ENCODE peak calls at places on chromosomes 7 and 10, in nine cellular contexts. Z is astrocyte, Q is IMR-90, W is K562, R is hepatocyte, S is fibroblast of lung, Y is A549, K is HCT116, T is endothelial cell of umbilical vein. L is an unnamed sample.

GRCh38 chr7:50807026-50807730 is 24.5 kb upstream of the GRB10 start:
- DNase-seq in Q (no peak), S (peak), W (no peak), T (no peak), R (no peak), K (no peak), Y (no peak), Z (peak), L (no peak)

GRCh38 chr10:95536017-95536416 is 25.2 kb downstream of the SORBS1 start:
- DNase-seq in Y (no peak), W (no peak), S (peak), Q (no peak), R (peak), Z (peak), T (peak), K (no peak), L (no peak)

GRCh38 chr10:103763374-103764202 is 91.8 kb downstream of the SH3PXD2A start:
- DNase-seq in Y (no peak), K (no peak), Q (peak), S (no peak), Z (no peak), W (peak), R (no peak), T (peak), L (peak)

GRCh38 chr7:15245801-15246200 is 316.0 kb downstream of the AGMO start:
- DNase-seq in R (no peak), Z (no peak), Q (no peak), S (no peak), K (no peak), W (no peak), Y (no peak), T (no peak), L (no peak)

GRCh38 chr7:137563986-137564385 is 220.5 kb upstream of the PTN start:
- DNase-seq in T (no peak), Z (no peak), Y (no peak), S (no peak), R (no peak), K (no peak), Q (peak), W (no peak), L (no peak)

GRCh38 chr10:48667960-48668541 is 16.6 kb upstream of the WDFY4 start:
- DNase-seq in Z (no peak), R (no peak), Y (no peak), Q (no peak), T (no peak), K (no peak), S (no peak), W (no peak), L (no peak)

GRCh38 chr7:45645141-45645969 is 71.2 kb downstream of the ADCY1 start:
- DNase-seq in W (no peak), Z (no peak), Y (no peak), S (no peak), T (no peak), Q (no peak), R (no peak), K (no peak), L (no peak)

GRCh38 chr10:110209399-110209925 is 2.1 kb downstream of the MXI1 start:
- DNase-seq in W (peak), T (peak), R (peak), S (peak), Z (peak), K (peak), Q (peak), Y (peak), L (peak)

GRCh38 chr7:39051707-39052106 is 74.0 kb downstream of the POU6F2 start:
- DNase-seq in Z (no peak), W (no peak), S (no peak), Q (no peak), T (no peak), Y (no peak), R (no peak), K (no peak), L (no peak)

GRCh38 chr10:14534152-14534551 is 203.4 kb upstream of the FRMD4A start:
- DNase-seq in K (no peak), Q (no peak), Y (no peak), R (no peak), W (no peak), T (no peak), S (no peak), Z (no peak), L (no peak)

GRCh38 chr10:55410415-55410885 is 609.4 kb upstream of the PCDH15 start:
- DNase-seq in S (peak), T (peak), Q (no peak), K (no peak), Y (no peak), W (no peak), Z (no peak), R (peak), L (no peak)

GRCh38 chr7:47743898-47744612 is 162.1 kb upstream of the TNS3 start:
- DNase-seq in Q (no peak), Z (peak), S (peak), T (peak), W (no peak), R (no peak), Y (no peak), K (no peak), L (no peak)

GRCh38 chr7:36034020-36034419 is 119.0 kb upstream of the EEPD1 start:
- DNase-seq in T (no peak), Q (peak), Y (peak), K (no peak), Z (peak), S (peak), W (no peak), R (no peak), L (no peak)

GRCh38 chr10:110357252-110357780 is 52.6 kb upstream of the SMNDC1 start:
- DNase-seq in T (no peak), Q (peak), K (peak), R (peak), Z (peak), W (no peak), S (peak), Y (peak), L (no peak)

GRCh38 chr7:151432658-151433521 is 7.1 kb downstream of the CRYGN start:
- DNase-seq in K (no peak), T (no peak), S (no peak), R (no peak), Y (no peak), W (no peak), Q (no peak), Z (no peak), L (peak)

GRCh38 chr10:124741922-124742417 is 2.2 kb downstream of the FAM53B start:
- DNase-seq in W (no peak), T (no peak), R (peak), Z (no peak), Q (no peak), Y (no peak), S (no peak), K (no peak), L (peak)

GRCh38 chr7:43443380-43443779 is 139.5 kb upstream of the STK17A start:
- DNase-seq in R (no peak), W (no peak), S (no peak), K (no peak), Z (no peak), Q (peak), Y (no peak), T (no peak), L (no peak)

GRCh38 chr7:157799076-157799685 is 462.4 kb downstream of the DNAJB6 start:
- DNase-seq in S (no peak), Y (no peak), T (no peak), K (no peak), R (no peak), W (no peak), Q (no peak), Z (no peak), L (no peak)

GRCh38 chr7:36289833-36290661 is 99.6 kb upstream of the ANLN start:
- DNase-seq in R (peak), T (no peak), K (peak), Y (peak), Z (peak), S (peak), W (no peak), Q (no peak), L (no peak)

GRCh38 chr10:93070378-93071176 is 3.1 kb upstream of the CYP26A1 start:
- DNase-seq in Q (no peak), K (no peak), Y (no peak), T (no peak), W (no peak), R (no peak), S (no peak), Z (no peak), L (no peak)

GRCh38 chr10:117684673-117685211 is 142.2 kb downstream of the EMX2 start:
- DNase-seq in Y (peak), S (no peak), W (peak), K (no peak), Z (no peak), Q (no peak), R (peak), T (no peak), L (no peak)

GRCh38 chr10:101778781-101779543 is 3.0 kb upstream of the FGF8 start:
- DNase-seq in R (peak), Y (no peak), T (peak), S (peak), Q (no peak), K (no peak), W (peak), Z (peak), L (no peak)

GRCh38 chr7:26588511-26588910 is 275.9 kb downstream of the SKAP2 start:
- DNase-seq in K (no peak), Q (no peak), Y (no peak), T (no peak), Z (no peak), W (no peak), S (no peak), R (no peak), L (no peak)

GRCh38 chr10:128859738-128860386 is 607.2 kb upstream of the MGMT start:
- DNase-seq in Z (no peak), Y (peak), W (peak), R (peak), S (peak), K (peak), T (no peak), Q (no peak), L (peak)

GRCh38 chr7:87328281-87328680 is 17.2 kb upstream of the CROT start:
- DNase-seq in Y (peak), K (peak), R (no peak), T (no peak), Z (peak), Q (peak), W (no peak), S (peak), L (no peak)

GRCh38 chr10:72311667-72312066 is 37.9 kb downstream of the DDIT4 start:
- DNase-seq in Z (no peak), W (no peak), S (no peak), K (no peak), Q (no peak), T (no peak), Y (no peak), R (no peak), L (no peak)

GRCh38 chr7:55161154-55161687 is 142.4 kb downstream of the EGFR start:
- DNase-seq in W (no peak), R (no peak), K (no peak), S (no peak), Y (no peak), T (no peak), Q (no peak), Z (no peak), L (no peak)

GRCh38 chr10:82464419-82464818 is 589.4 kb downstream of the NRG3 start:
- DNase-seq in Z (no peak), W (no peak), T (no peak), S (no peak), Y (no peak), R (no peak), Q (no peak), K (no peak), L (no peak)

GRCh38 chr7:3141326-3141725 is 97.7 kb upstream of the CARD11 start:
- DNase-seq in W (no peak), R (no peak), Y (no peak), Z (no peak), T (no peak), K (no peak), S (no peak), Q (no peak), L (no peak)

GRCh38 chr10:127882391-127882790 is 10.3 kb downstream of the CLRN3 start:
- DNase-seq in K (no peak), Y (no peak), Z (no peak), T (no peak), W (no peak), R (no peak), Q (no peak), S (no peak), L (no peak)

GRCh38 chr10:124066744-124067714 is 26.4 kb downstream of the CHST15 start:
- DNase-seq in Z (no peak), W (no peak), K (no peak), Y (no peak), Q (no peak), S (no peak), R (no peak), T (no peak), L (peak)

DNA sequence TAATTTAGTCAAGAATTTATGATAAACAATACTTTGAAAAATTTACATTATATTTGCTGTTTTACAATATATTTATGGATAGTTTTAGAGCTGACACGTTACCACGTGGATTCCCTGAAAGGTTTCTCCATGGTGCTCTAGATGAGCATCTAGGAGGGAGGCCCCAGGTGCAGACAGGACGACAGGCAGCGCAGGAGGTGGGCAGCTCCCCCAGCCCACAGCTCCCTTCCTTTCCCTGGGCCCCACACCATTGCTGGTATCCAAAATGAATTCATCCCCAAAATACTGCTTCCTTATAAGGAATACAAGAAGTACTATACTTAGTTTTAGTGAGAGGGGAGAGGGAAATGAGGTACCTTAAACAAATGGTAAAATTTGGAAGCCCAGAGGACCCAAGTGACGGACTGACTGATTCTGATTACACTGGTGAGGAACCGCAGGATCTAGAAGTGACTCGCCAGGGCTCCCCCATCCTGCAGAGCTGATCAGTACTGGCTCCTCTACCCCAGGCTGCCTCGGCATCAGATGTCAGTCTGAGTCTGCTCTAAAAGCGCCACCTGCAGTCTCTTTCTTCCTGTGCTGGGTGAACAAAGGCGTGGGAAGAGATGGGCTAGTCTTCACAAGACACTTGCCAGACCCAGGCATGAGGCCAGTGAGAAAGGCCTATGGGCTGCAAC is 89.2 kb downstream of the DLG5 start:
- DNase-seq in W (peak), R (no peak), Z (peak), Q (peak), S (peak), Y (peak), T (no peak), K (no peak), L (peak)
- H3K4me3 ChIP-seq in W (no peak), R (no peak), Z (no peak), Q (no peak), S (no peak), Y (no peak), T (no peak), K (no peak), L (no peak)

GRCh38 chr7:27917774-27918314 is 177.9 kb downstream of the TAX1BP1 start:
- DNase-seq in Q (peak), R (no peak), W (no peak), Z (peak), Y (peak), K (no peak), S (peak), T (peak), L (no peak)
- H3K4me2 ChIP-seq in Q (peak), R (no peak), W (no peak), Z (peak), Y (peak), K (peak), S (no peak), T (peak), L (no peak)

GRCh38 chr10:4772202-4772570 is 53.8 kb upstream of the AKR1E2 start:
- DNase-seq in K (no peak), R (no peak), Y (no peak), T (no peak), W (no peak), S (no peak), Q (no peak), Z (no peak), L (no peak)

GRCh38 chr10:4767033-4767814 is 58.8 kb upstream of the AKR1E2 start:
- DNase-seq in W (no peak), T (peak), R (peak), Y (peak), K (peak), Z (peak), Q (peak), S (peak), L (peak)

GRCh38 chr10:4766449-4766848 is 59.6 kb upstream of the AKR1E2 start:
- DNase-seq in W (no peak), K (no peak), Q (peak), R (no peak), S (peak), T (no peak), Z (no peak), Y (no peak), L (peak)

GRCh38 chr10:4771554-4772201 is 54.3 kb upstream of the AKR1E2 start:
- DNase-seq in R (no peak), Q (peak), Z (peak), W (no peak), K (no peak), T (no peak), S (peak), Y (no peak), L (no peak)

GRCh38 chr10:4770766-4771553 is 55.0 kb upstream of the AKR1E2 start:
- DNase-seq in K (peak), W (no peak), R (peak), T (peak), S (peak), Z (peak), Y (peak), Q (peak), L (no peak)
- H3K4me3 ChIP-seq in K (peak), W (no peak), R (no peak), T (no peak), S (peak), Z (peak), Y (no peak), Q (no peak), L (no peak)

GRCh38 chr10:104811166-104811565 is 170.1 kb downstream of the SORCS3 start:
- DNase-seq in Q (no peak), W (no peak), T (no peak), S (no peak), Z (no peak), R (no peak), K (no peak), Y (no peak), L (no peak)

GRCh38 chr10:104806791-104807190 is 165.7 kb downstream of the SORCS3 start:
- DNase-seq in Q (no peak), W (no peak), R (no peak), T (no peak), K (no peak), S (no peak), Z (no peak), Y (no peak), L (no peak)

DNA sequence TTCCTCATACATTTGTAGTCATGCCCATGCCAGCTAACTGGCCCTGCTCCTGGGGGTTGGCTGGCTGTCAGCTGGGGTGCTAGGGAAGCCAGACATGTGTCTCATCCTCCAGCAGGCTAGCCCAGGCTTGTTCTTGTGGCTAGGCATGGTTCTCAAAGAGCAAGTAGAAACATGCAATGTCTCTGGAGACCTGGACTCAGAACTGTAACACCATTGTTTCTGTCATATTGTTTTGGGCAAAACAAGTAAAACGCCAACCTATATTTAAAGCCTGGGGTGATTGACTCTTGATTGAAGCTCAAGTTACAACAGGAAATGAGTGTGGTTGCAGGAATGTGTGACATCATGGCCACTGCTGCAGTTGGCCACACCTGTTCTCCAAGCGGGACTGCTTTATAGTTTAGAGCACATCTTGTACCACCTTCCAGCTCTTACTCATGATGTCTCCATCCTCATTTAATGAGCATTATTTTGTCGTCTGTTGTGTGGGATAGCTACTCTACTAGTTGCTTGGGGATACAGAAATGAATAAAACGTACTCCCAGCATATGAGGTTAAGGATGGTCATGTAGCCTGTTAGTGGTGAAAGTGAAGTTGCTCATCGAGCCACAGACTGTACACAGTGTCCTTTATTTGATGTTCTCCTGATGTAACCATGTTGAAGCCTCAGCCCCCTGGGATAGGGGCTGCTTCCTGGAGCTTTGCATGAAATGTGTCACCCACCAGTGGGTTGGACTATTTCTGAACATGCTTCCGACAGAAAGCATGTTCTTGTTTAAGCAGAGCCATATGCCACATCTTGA is 168.4 kb downstream of the SORCS3 start:
- DNase-seq in Z (peak), Q (no peak), K (peak), Y (peak), S (peak), W (no peak), T (no peak), R (peak), L (peak)
- H3K4me2 ChIP-seq in Z (peak), Q (no peak), K (peak), Y (no peak), S (no peak), W (no peak), T (no peak), R (no peak), L (no peak)

GRCh38 chr10:69738858-69739435 is 62.8 kb upstream of the COL13A1 start:
- DNase-seq in S (no peak), T (no peak), K (no peak), W (no peak), Z (no peak), Y (no peak), Q (no peak), R (no peak), L (no peak)

GRCh38 chr10:69741671-69742355 is 59.9 kb upstream of the COL13A1 start:
- DNase-seq in Z (no peak), Q (no peak), S (no peak), K (no peak), W (no peak), Y (no peak), R (no peak), T (no peak), L (no peak)

GRCh38 chr10:69741252-69741651 is 60.5 kb upstream of the COL13A1 start:
- DNase-seq in K (no peak), T (no peak), Z (no peak), S (no peak), R (no peak), Y (no peak), W (no peak), Q (no peak), L (no peak)

GRCh38 chr10:69738071-69738470 is 63.6 kb upstream of the COL13A1 start:
- DNase-seq in T (no peak), Y (no peak), S (no peak), R (no peak), Z (no peak), W (no peak), K (no peak), Q (no peak), L (no peak)

DNA sequence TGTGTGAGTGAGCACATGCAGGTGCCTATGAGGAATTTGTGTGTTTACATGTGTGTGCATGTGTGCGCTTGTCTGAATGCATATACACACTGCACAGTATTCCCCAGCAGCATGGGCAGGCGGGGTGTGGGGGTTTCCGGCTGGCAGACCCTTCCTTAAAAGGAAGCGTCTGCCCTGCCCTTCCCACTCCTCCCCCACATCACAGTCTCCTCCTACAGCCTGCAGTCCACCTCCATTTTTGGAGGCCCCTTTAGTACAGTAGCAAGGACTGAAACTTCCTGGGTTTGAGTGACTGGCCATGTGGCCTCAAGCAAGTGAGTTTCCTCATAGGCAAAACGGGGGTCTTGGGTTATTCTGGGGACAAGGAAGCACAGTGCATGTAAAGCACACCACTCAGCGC is 62.1 kb upstream of the COL13A1 start:
- DNase-seq in Z (no peak), W (no peak), Q (no peak), S (no peak), Y (no peak), R (no peak), T (no peak), K (no peak), L (no peak)
- H3K4me3 ChIP-seq in Z (no peak), W (no peak), Q (no peak), S (no peak), Y (no peak), R (no peak), T (no peak), K (no peak), L (no peak)

L was measured in DND-41.